ENCODE peak calls at places on chromosome 19, in nine cellular contexts. I, M, T, W, L, Q, N, V and K are unnamed samples.
A peak's percentile ranks its signal among the peaks of the same experiment; 100 is the strongest.

GRCh38 chr19:15114153-15114540 is 6.9 kb downstream of the SYDE1 start:
- DNase-seq in N (no peak), I (peak; percentile 67), T (peak; percentile 73), Q (no peak), L (no peak), M (no peak), V (no peak), W (no peak), K (no peak)

GRCh38 chr19:13902993-13903555 is 2.8 kb downstream of the BRME1 start:
- DNase-seq in T (no peak), W (no peak), L (no peak), Q (peak; percentile 62), M (no peak), I (peak; percentile 12), V (no peak), N (no peak), K (no peak)

GRCh38 chr19:5298502-5298901 is 42.1 kb downstream of the PTPRS start:
- DNase-seq in N (no peak), V (peak; percentile 35), M (no peak), T (no peak), I (no peak), L (no peak), Q (no peak), W (no peak), K (peak; percentile 43)

GRCh38 chr19:43798546-43799409 is 3.5 kb downstream of the LYPD5 start:
- DNase-seq in Q (peak; percentile 92), I (peak; percentile 27), L (no peak), V (no peak), N (no peak), M (no peak), T (no peak), W (peak; percentile 73), K (peak; percentile 90)

GRCh38 chr19:3006075-3006767 is 22.9 kb downstream of the TLE2 start:
- DNase-seq in N (no peak), M (no peak), I (no peak), V (no peak), T (no peak), W (peak; percentile 43), L (no peak), Q (peak; percentile 40), K (peak; percentile 27)

GRCh38 chr19:13574933-13575332 is 68.7 kb upstream of the CACNA1A start:
- DNase-seq in Q (no peak), I (no peak), V (no peak), M (no peak), T (peak; percentile 50), L (no peak), N (no peak), W (no peak), K (no peak)

GRCh38 chr19:16654151-16654550 is 5.8 kb downstream of the SMIM7 start:
- DNase-seq in N (no peak), W (no peak), Q (no peak), M (no peak), V (no peak), I (peak; percentile 18), T (peak; percentile 20), L (no peak), K (peak; percentile 15)

GRCh38 chr19:49890349-49891311 is 6.1 kb downstream of the IL4I1 start:
- DNase-seq in I (no peak), L (no peak), V (no peak), N (no peak), T (no peak), M (no peak), W (peak; percentile 76), Q (peak; percentile 77), K (peak; percentile 72)

GRCh38 chr19:9165256-9165655 is 13.5 kb upstream of the OR7D2 start:
- DNase-seq in N (no peak), I (peak; percentile 37), M (no peak), L (peak; percentile 15), T (no peak), W (no peak), Q (no peak), V (no peak), K (peak; percentile 14)

GRCh38 chr19:56896041-56896440 is 55.5 kb upstream of the PEG3 start:
- DNase-seq in M (no peak), N (no peak), L (no peak), Q (no peak), W (no peak), T (no peak), V (no peak), I (no peak), K (no peak)

GRCh38 chr19:38723606-38724379 is 20.5 kb downstream of the CAPN12 start:
- DNase-seq in T (no peak), I (no peak), Q (no peak), M (no peak), W (peak; percentile 9), N (no peak), L (no peak), V (no peak), K (no peak)

GRCh38 chr19:47430041-47430802 is 10.9 kb upstream of the MEIS3 start:
- DNase-seq in V (no peak), T (peak; percentile 51), N (no peak), Q (peak; percentile 64), W (peak; percentile 70), M (no peak), L (no peak), I (peak; percentile 34), K (peak; percentile 60)

GRCh38 chr19:14835011-14835410 is at the start of the genes OR7A5 and OR7C1:
- DNase-seq in M (no peak), Q (no peak), V (no peak), I (no peak), N (no peak), W (no peak), L (no peak), T (no peak), K (peak; percentile 2)